ENCODE peak calls at places on chromosomes 12 and 14, in eight cellular contexts. One of them, this sample, is unnamed.

GRCh38 chr12:25653487-25654175 is 100.5 kb upstream of the LMNTD1 start:
- DNase-seq in left ventricle myocardium inferior: no peak
- DNase-seq in stromal cell of bone marrow: no peak
- DNase-seq in effector memory CD8-positive, alpha-beta T cell: no peak
- DNase-seq in GM12892: no peak
- DNase-seq in NCI-H460: no peak
- DNase-seq in stimulated activated naive CD4-positive, alpha-beta T cell treated with Interleukin-2 at 50 U/mL for 16 hours: no peak
- DNase-seq in mucosa of gallbladder: no peak
- DNase-seq in this sample: peak; percentile 6

GRCh38 chr12:132660047-132660446 is 27.1 kb downstream of the POLE start:
- DNase-seq in left ventricle myocardium inferior: no peak
- DNase-seq in stromal cell of bone marrow: no peak
- DNase-seq in effector memory CD8-positive, alpha-beta T cell: no peak
- DNase-seq in GM12892: no peak
- DNase-seq in NCI-H460: no peak
- DNase-seq in stimulated activated naive CD4-positive, alpha-beta T cell treated with Interleukin-2 at 50 U/mL for 16 hours: no peak
- DNase-seq in mucosa of gallbladder: no peak
- DNase-seq in this sample: no peak

GRCh38 chr14:35336171-35337073 is 44.2 kb downstream of the PSMA6 start:
- DNase-seq in left ventricle myocardium inferior: peak; percentile 93
- DNase-seq in stromal cell of bone marrow: peak; percentile 89
- DNase-seq in effector memory CD8-positive, alpha-beta T cell: no peak
- DNase-seq in GM12892: no peak
- DNase-seq in NCI-H460: peak; percentile 88
- DNase-seq in stimulated activated naive CD4-positive, alpha-beta T cell treated with Interleukin-2 at 50 U/mL for 16 hours: no peak
- DNase-seq in mucosa of gallbladder: peak; percentile 91
- DNase-seq in this sample: peak; percentile 95

GRCh38 chr12:42922512-42922865 is 332.9 kb upstream of the PRICKLE1 start:
- DNase-seq in left ventricle myocardium inferior: no peak
- DNase-seq in stromal cell of bone marrow: no peak
- DNase-seq in effector memory CD8-positive, alpha-beta T cell: no peak
- DNase-seq in GM12892: no peak
- DNase-seq in NCI-H460: no peak
- DNase-seq in stimulated activated naive CD4-positive, alpha-beta T cell treated with Interleukin-2 at 50 U/mL for 16 hours: no peak
- DNase-seq in mucosa of gallbladder: no peak
- DNase-seq in this sample: no peak

GRCh38 chr12:120265483-120266179 is at the start of gene PXN:
- DNase-seq in left ventricle myocardium inferior: peak; percentile 89
- DNase-seq in stromal cell of bone marrow: peak; percentile 47
- DNase-seq in effector memory CD8-positive, alpha-beta T cell: peak; percentile 88
- DNase-seq in GM12892: peak; percentile 79
- DNase-seq in NCI-H460: peak; percentile 76
- DNase-seq in stimulated activated naive CD4-positive, alpha-beta T cell treated with Interleukin-2 at 50 U/mL for 16 hours: peak; percentile 85
- DNase-seq in mucosa of gallbladder: peak; percentile 90
- DNase-seq in this sample: peak; percentile 94

GRCh38 chr14:64518229-64518628 is 13.7 kb downstream of the ZBTB1 start:
- DNase-seq in left ventricle myocardium inferior: no peak
- DNase-seq in stromal cell of bone marrow: no peak
- DNase-seq in effector memory CD8-positive, alpha-beta T cell: no peak
- DNase-seq in GM12892: no peak
- DNase-seq in NCI-H460: no peak
- DNase-seq in stimulated activated naive CD4-positive, alpha-beta T cell treated with Interleukin-2 at 50 U/mL for 16 hours: no peak
- DNase-seq in mucosa of gallbladder: no peak
- DNase-seq in this sample: no peak

GRCh38 chr14:89813485-89814080 is 140.9 kb downstream of the EFCAB11 start:
- DNase-seq in left ventricle myocardium inferior: peak; percentile 17
- DNase-seq in stromal cell of bone marrow: no peak
- DNase-seq in effector memory CD8-positive, alpha-beta T cell: no peak
- DNase-seq in GM12892: no peak
- DNase-seq in NCI-H460: no peak
- DNase-seq in stimulated activated naive CD4-positive, alpha-beta T cell treated with Interleukin-2 at 50 U/mL for 16 hours: no peak
- DNase-seq in mucosa of gallbladder: no peak
- DNase-seq in this sample: no peak

GRCh38 chr14:91111443-91111842 is 2.4 kb upstream of the DGLUCY start:
- DNase-seq in left ventricle myocardium inferior: no peak
- DNase-seq in stromal cell of bone marrow: no peak
- DNase-seq in effector memory CD8-positive, alpha-beta T cell: no peak
- DNase-seq in GM12892: no peak
- DNase-seq in NCI-H460: no peak
- DNase-seq in stimulated activated naive CD4-positive, alpha-beta T cell treated with Interleukin-2 at 50 U/mL for 16 hours: no peak
- DNase-seq in mucosa of gallbladder: no peak
- DNase-seq in this sample: no peak

GRCh38 chr14:77133718-77134338 is 7.8 kb downstream of the ZDHHC22 start:
- DNase-seq in left ventricle myocardium inferior: peak; percentile 40
- DNase-seq in stromal cell of bone marrow: peak; percentile 25
- DNase-seq in effector memory CD8-positive, alpha-beta T cell: peak; percentile 41
- DNase-seq in GM12892: peak; percentile 73
- DNase-seq in NCI-H460: peak; percentile 79
- DNase-seq in stimulated activated naive CD4-positive, alpha-beta T cell treated with Interleukin-2 at 50 U/mL for 16 hours: peak; percentile 21
- DNase-seq in mucosa of gallbladder: peak; percentile 75
- DNase-seq in this sample: peak; percentile 65

GRCh38 chr14:45246633-45247173 is 6.3 kb downstream of the MIS18BP1 start:
- DNase-seq in left ventricle myocardium inferior: no peak
- DNase-seq in stromal cell of bone marrow: no peak
- DNase-seq in effector memory CD8-positive, alpha-beta T cell: no peak
- DNase-seq in GM12892: no peak
- DNase-seq in NCI-H460: no peak
- DNase-seq in stimulated activated naive CD4-positive, alpha-beta T cell treated with Interleukin-2 at 50 U/mL for 16 hours: no peak
- DNase-seq in mucosa of gallbladder: no peak
- DNase-seq in this sample: no peak

GRCh38 chr12:132487311-132487741 is 2.6 kb upstream of the FBRSL1 start:
- DNase-seq in left ventricle myocardium inferior: no peak
- DNase-seq in stromal cell of bone marrow: no peak
- DNase-seq in effector memory CD8-positive, alpha-beta T cell: no peak
- DNase-seq in GM12892: no peak
- DNase-seq in NCI-H460: no peak
- DNase-seq in stimulated activated naive CD4-positive, alpha-beta T cell treated with Interleukin-2 at 50 U/mL for 16 hours: no peak
- DNase-seq in mucosa of gallbladder: no peak
- DNase-seq in this sample: peak; percentile 12

GRCh38 chr14:50039734-50040400 is 76.5 kb downstream of the VCPKMT start:
- DNase-seq in left ventricle myocardium inferior: peak; percentile 42
- DNase-seq in stromal cell of bone marrow: no peak
- DNase-seq in effector memory CD8-positive, alpha-beta T cell: no peak
- DNase-seq in GM12892: no peak
- DNase-seq in NCI-H460: no peak
- DNase-seq in stimulated activated naive CD4-positive, alpha-beta T cell treated with Interleukin-2 at 50 U/mL for 16 hours: no peak
- DNase-seq in mucosa of gallbladder: no peak
- DNase-seq in this sample: no peak

GRCh38 chr12:51600721-51601120 is 9.7 kb downstream of the SCN8A start:
- DNase-seq in left ventricle myocardium inferior: no peak
- DNase-seq in stromal cell of bone marrow: no peak
- DNase-seq in effector memory CD8-positive, alpha-beta T cell: no peak
- DNase-seq in GM12892: no peak
- DNase-seq in NCI-H460: no peak
- DNase-seq in stimulated activated naive CD4-positive, alpha-beta T cell treated with Interleukin-2 at 50 U/mL for 16 hours: no peak
- DNase-seq in mucosa of gallbladder: no peak
- DNase-seq in this sample: no peak

GRCh38 chr14:64465856-64466554 is 706 bp downstream of the AKAP5 start:
- DNase-seq in left ventricle myocardium inferior: no peak
- DNase-seq in stromal cell of bone marrow: no peak
- DNase-seq in effector memory CD8-positive, alpha-beta T cell: no peak
- DNase-seq in GM12892: no peak
- DNase-seq in NCI-H460: no peak
- DNase-seq in stimulated activated naive CD4-positive, alpha-beta T cell treated with Interleukin-2 at 50 U/mL for 16 hours: no peak
- DNase-seq in mucosa of gallbladder: peak; percentile 22
- DNase-seq in this sample: no peak

GRCh38 chr14:93044116-93044515 is 71.6 kb downstream of the ITPK1 start:
- DNase-seq in left ventricle myocardium inferior: no peak
- DNase-seq in stromal cell of bone marrow: no peak
- DNase-seq in effector memory CD8-positive, alpha-beta T cell: no peak
- DNase-seq in GM12892: no peak
- DNase-seq in NCI-H460: no peak
- DNase-seq in stimulated activated naive CD4-positive, alpha-beta T cell treated with Interleukin-2 at 50 U/mL for 16 hours: no peak
- DNase-seq in mucosa of gallbladder: no peak
- DNase-seq in this sample: no peak

GRCh38 chr12:67671419-67671818 is 22.9 kb downstream of the DYRK2 start:
- DNase-seq in left ventricle myocardium inferior: no peak
- DNase-seq in stromal cell of bone marrow: no peak
- DNase-seq in effector memory CD8-positive, alpha-beta T cell: no peak
- DNase-seq in GM12892: no peak
- DNase-seq in NCI-H460: no peak
- DNase-seq in stimulated activated naive CD4-positive, alpha-beta T cell treated with Interleukin-2 at 50 U/mL for 16 hours: no peak
- DNase-seq in mucosa of gallbladder: no peak
- DNase-seq in this sample: no peak

GRCh38 chr14:103698380-103699260 is 16.6 kb downstream of the XRCC3 start:
- DNase-seq in left ventricle myocardium inferior: peak; percentile 16
- DNase-seq in stromal cell of bone marrow: no peak
- DNase-seq in effector memory CD8-positive, alpha-beta T cell: no peak
- DNase-seq in GM12892: no peak
- DNase-seq in NCI-H460: no peak
- DNase-seq in stimulated activated naive CD4-positive, alpha-beta T cell treated with Interleukin-2 at 50 U/mL for 16 hours: no peak
- DNase-seq in mucosa of gallbladder: no peak
- DNase-seq in this sample: no peak

GRCh38 chr14:80390911-80391310 is 179.6 kb upstream of the DIO2 start:
- DNase-seq in left ventricle myocardium inferior: no peak
- DNase-seq in stromal cell of bone marrow: no peak
- DNase-seq in effector memory CD8-positive, alpha-beta T cell: no peak
- DNase-seq in GM12892: no peak
- DNase-seq in NCI-H460: no peak
- DNase-seq in stimulated activated naive CD4-positive, alpha-beta T cell treated with Interleukin-2 at 50 U/mL for 16 hours: no peak
- DNase-seq in mucosa of gallbladder: no peak
- DNase-seq in this sample: no peak

GRCh38 chr14:68043752-68044151 is 224.2 kb downstream of the RAD51B start:
- DNase-seq in left ventricle myocardium inferior: no peak
- DNase-seq in stromal cell of bone marrow: no peak
- DNase-seq in effector memory CD8-positive, alpha-beta T cell: no peak
- DNase-seq in GM12892: no peak
- DNase-seq in NCI-H460: no peak
- DNase-seq in stimulated activated naive CD4-positive, alpha-beta T cell treated with Interleukin-2 at 50 U/mL for 16 hours: no peak
- DNase-seq in mucosa of gallbladder: no peak
- DNase-seq in this sample: no peak

GRCh38 chr12:124693356-124693755 is 125.9 kb upstream of the NCOR2 start:
- DNase-seq in left ventricle myocardium inferior: no peak
- DNase-seq in stromal cell of bone marrow: no peak
- DNase-seq in effector memory CD8-positive, alpha-beta T cell: no peak
- DNase-seq in GM12892: no peak
- DNase-seq in NCI-H460: no peak
- DNase-seq in stimulated activated naive CD4-positive, alpha-beta T cell treated with Interleukin-2 at 50 U/mL for 16 hours: no peak
- DNase-seq in mucosa of gallbladder: no peak
- DNase-seq in this sample: no peak

GRCh38 chr12:6029401-6029800 is 84.3 kb upstream of the ANO2 start:
- DNase-seq in left ventricle myocardium inferior: no peak
- DNase-seq in stromal cell of bone marrow: no peak
- DNase-seq in effector memory CD8-positive, alpha-beta T cell: no peak
- DNase-seq in GM12892: no peak
- DNase-seq in NCI-H460: no peak
- DNase-seq in stimulated activated naive CD4-positive, alpha-beta T cell treated with Interleukin-2 at 50 U/mL for 16 hours: no peak
- DNase-seq in mucosa of gallbladder: no peak
- DNase-seq in this sample: no peak

This sample was measured in heart right ventricle.